ENCODE peak calls at places on chromosomes 1 and 21, in six cellular contexts. One of them, this sample, is unnamed.

GRCh38 chr1:38128926-38129453 is 82.4 kb upstream of the POU3F1 start:
- DNase-seq in K562: no peak
- DNase-seq in NB4: no peak
- DNase-seq in HepG2: no peak
- DNase-seq in A549: no peak
- DNase-seq in GM12878: no peak
- DNase-seq in this sample: no peak

GRCh38 chr1:169890761-169891538 is 2.7 kb downstream of the SCYL3 start:
- DNase-seq in K562: no peak
- DNase-seq in NB4: peak
- DNase-seq in HepG2: no peak
- DNase-seq in A549: no peak
- DNase-seq in GM12878: peak
- DNase-seq in this sample: peak

GRCh38 chr21:45386336-45386727 is 18.6 kb upstream of the COL18A1 start:
- DNase-seq in K562: no peak
- DNase-seq in NB4: no peak
- DNase-seq in HepG2: no peak
- DNase-seq in A549: no peak
- DNase-seq in GM12878: no peak
- DNase-seq in this sample: no peak

GRCh38 chr1:10122926-10123325 is 87.4 kb upstream of the KIF1B start:
- DNase-seq in K562: no peak
- DNase-seq in NB4: no peak
- DNase-seq in HepG2: no peak
- DNase-seq in A549: no peak
- DNase-seq in GM12878: no peak
- DNase-seq in this sample: peak

GRCh38 chr1:230855886-230856285 is 12.4 kb downstream of the C1orf198 start:
- DNase-seq in K562: no peak
- DNase-seq in NB4: no peak
- DNase-seq in HepG2: no peak
- DNase-seq in A549: no peak
- DNase-seq in GM12878: no peak
- DNase-seq in this sample: no peak

GRCh38 chr1:100734716-100735115 is 15.2 kb downstream of the VCAM1 start:
- DNase-seq in K562: no peak
- DNase-seq in NB4: no peak
- DNase-seq in HepG2: no peak
- DNase-seq in A549: no peak
- DNase-seq in GM12878: no peak
- DNase-seq in this sample: peak

GRCh38 chr1:179586107-179586823 is 5.4 kb upstream of the TDRD5 start:
- DNase-seq in K562: peak
- DNase-seq in NB4: no peak
- DNase-seq in HepG2: no peak
- DNase-seq in A549: peak
- DNase-seq in GM12878: no peak
- DNase-seq in this sample: peak

GRCh38 chr1:212487286-212487685 is 54.6 kb downstream of the NENF start:
- DNase-seq in K562: no peak
- DNase-seq in NB4: no peak
- DNase-seq in HepG2: no peak
- DNase-seq in A549: no peak
- DNase-seq in GM12878: no peak
- DNase-seq in this sample: no peak

GRCh38 chr1:36160949-36161485 is 5.1 kb downstream of the MAP7D1 start:
- DNase-seq in K562: peak
- DNase-seq in NB4: peak
- DNase-seq in HepG2: no peak
- DNase-seq in A549: peak
- DNase-seq in GM12878: no peak
- DNase-seq in this sample: peak
- TF ChIP-seq POLR2A in K562: peak
- TF ChIP-seq POLR2A in NB4: peak
- TF ChIP-seq POLR2A in HepG2: no peak
- TF ChIP-seq POLR2A in A549: no peak
- TF ChIP-seq POLR2A in GM12878: peak
- TF ChIP-seq POLR2A in this sample: peak

GRCh38 chr1:214857716-214858115 is 224.8 kb upstream of the KCNK2 start:
- DNase-seq in K562: no peak
- DNase-seq in NB4: no peak
- DNase-seq in HepG2: no peak
- DNase-seq in A549: no peak
- DNase-seq in GM12878: no peak
- DNase-seq in this sample: no peak
- TF ChIP-seq MYC in K562: no peak
- TF ChIP-seq MYC in NB4: no peak
- TF ChIP-seq MYC in HepG2: no peak
- TF ChIP-seq MYC in A549: no peak
- TF ChIP-seq MYC in GM12878: no peak
- TF ChIP-seq MYC in this sample: no peak

GRCh38 chr1:57269621-57270235 is 154.1 kb downstream of the DAB1 start:
- DNase-seq in K562: no peak
- DNase-seq in NB4: no peak
- DNase-seq in HepG2: no peak
- DNase-seq in A549: no peak
- DNase-seq in GM12878: no peak
- DNase-seq in this sample: no peak
- TF ChIP-seq CTCF in K562: no peak
- TF ChIP-seq CTCF in NB4: no peak
- TF ChIP-seq CTCF in HepG2: no peak
- TF ChIP-seq CTCF in A549: no peak
- TF ChIP-seq CTCF in GM12878: no peak
- TF ChIP-seq CTCF in this sample: no peak

DNA sequence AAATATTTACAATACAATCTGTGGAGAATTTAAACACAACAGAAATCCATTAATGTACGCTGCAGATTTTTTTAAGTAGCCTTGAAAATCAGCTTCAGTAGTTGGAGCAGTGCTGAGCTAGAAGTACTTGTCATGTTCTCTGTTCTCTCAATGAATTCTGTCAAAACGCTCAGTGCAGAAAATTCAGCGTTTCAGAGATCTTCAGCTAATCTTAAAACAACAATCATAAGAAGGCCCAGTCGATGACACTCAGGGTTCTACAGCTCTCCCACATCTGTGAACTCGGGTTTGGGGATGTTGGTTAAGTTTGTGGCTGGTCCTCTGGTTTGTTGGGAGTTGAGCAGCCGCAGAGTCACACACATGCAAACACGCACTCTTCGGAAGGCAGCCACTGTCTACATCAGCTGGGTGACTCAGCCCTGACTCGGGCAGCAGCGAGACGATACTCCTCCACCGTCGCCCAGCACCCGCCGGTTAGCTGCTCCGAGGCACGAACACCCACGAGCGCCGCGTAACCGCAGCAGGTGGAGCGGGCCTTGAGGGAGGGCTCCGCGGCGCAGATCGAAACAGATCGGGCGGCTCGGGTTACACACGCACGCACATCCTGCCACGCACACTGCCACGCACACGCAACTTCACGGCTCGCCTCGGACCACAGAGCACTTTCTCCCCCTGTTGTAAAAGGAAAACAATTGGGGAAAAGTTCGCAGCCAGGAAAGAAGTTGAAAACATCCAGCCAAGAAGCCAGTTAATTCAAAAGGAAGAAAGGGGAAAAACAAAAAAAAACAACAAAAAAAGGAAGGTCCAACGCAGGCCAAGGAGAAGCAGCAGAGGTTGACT is 161.2 kb downstream of the RUNX1 start:
- DNase-seq in K562: peak
- DNase-seq in NB4: peak
- DNase-seq in HepG2: peak
- DNase-seq in A549: peak
- DNase-seq in GM12878: no peak
- DNase-seq in this sample: peak
- TF ChIP-seq POLR2A in K562: no peak
- TF ChIP-seq POLR2A in NB4: no peak
- TF ChIP-seq POLR2A in HepG2: no peak
- TF ChIP-seq POLR2A in A549: no peak
- TF ChIP-seq POLR2A in GM12878: peak
- TF ChIP-seq POLR2A in this sample: no peak

DNA sequence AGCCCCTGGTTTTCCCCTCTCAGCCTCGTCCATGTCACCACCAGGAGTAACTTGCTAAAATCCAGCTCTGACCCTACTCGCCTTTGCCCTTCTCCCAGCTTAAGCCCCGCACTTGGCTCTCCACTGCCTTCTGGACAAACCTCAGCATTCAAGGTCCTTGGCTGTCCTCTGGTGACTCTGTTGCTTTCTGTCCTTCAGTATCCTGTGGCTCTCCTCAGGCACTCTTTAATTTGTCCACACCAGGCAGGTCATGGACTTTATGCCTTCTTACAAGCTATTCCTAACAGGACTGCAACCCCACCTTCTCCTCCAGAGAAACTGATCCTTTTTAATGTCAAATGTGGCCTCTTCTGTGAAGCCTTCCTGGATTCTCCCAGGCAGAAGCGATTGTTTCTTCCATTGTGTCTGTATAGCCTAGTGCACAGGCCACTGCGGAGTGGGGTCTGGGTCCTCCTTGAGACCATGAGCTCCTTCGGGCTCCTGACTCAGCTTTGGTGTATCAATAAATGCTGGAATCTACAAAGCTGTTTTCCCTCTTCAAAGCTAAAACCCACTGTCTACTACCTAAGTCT is 26.7 kb upstream of the CTPS1 start:
- DNase-seq in K562: no peak
- DNase-seq in NB4: no peak
- DNase-seq in HepG2: no peak
- DNase-seq in A549: no peak
- DNase-seq in GM12878: no peak
- DNase-seq in this sample: no peak
- TF ChIP-seq MYC in K562: no peak
- TF ChIP-seq MYC in NB4: no peak
- TF ChIP-seq MYC in HepG2: no peak
- TF ChIP-seq MYC in A549: no peak
- TF ChIP-seq MYC in GM12878: no peak
- TF ChIP-seq MYC in this sample: no peak

This sample was measured in endothelial cell of umbilical vein.